ENCODE peak calls at places on chromosomes 2 and 18, in nine cellular contexts. B is colonic mucosa, W is SK-N-SH, G is cardiac muscle cell, H is psoas muscle, S is PC-9, Q is uterus, I is K562, P is HCT116. D is an unnamed sample.
A peak's percentile ranks its signal among the peaks of the same experiment; 100 is the strongest.

GRCh38 chr2:164066095-164066494 is 330.3 kb upstream of the FIGN start:
- DNase-seq in B (no peak), W (no peak), G (no peak), H (no peak), S (no peak), Q (no peak), I (no peak), P (no peak), D (no peak)

GRCh38 chr2:75559633-75560021 is 1.1 kb downstream of the EVA1A start:
- DNase-seq in B (no peak), W (no peak), G (peak; percentile 2), H (no peak), S (peak; percentile 6), Q (no peak), I (no peak), P (no peak), D (peak; percentile 27)

GRCh38 chr2:72579595-72580180 is 246.1 kb downstream of the EXOC6B start:
- DNase-seq in B (no peak), W (peak; percentile 27), G (peak; percentile 78), H (no peak), S (peak; percentile 58), Q (no peak), I (peak; percentile 62), P (peak; percentile 26), D (no peak)

GRCh38 chr2:19251554-19251953 is 106.9 kb downstream of the OSR1 start:
- DNase-seq in B (no peak), W (no peak), G (peak; percentile 78), H (no peak), S (no peak), Q (no peak), I (no peak), P (no peak), D (no peak)

GRCh38 chr2:133641497-133641896 is 73.2 kb upstream of the NCKAP5 start:
- DNase-seq in B (peak; percentile 20), W (no peak), G (no peak), H (no peak), S (peak; percentile 55), Q (no peak), I (no peak), P (peak; percentile 55), D (peak; percentile 29)

GRCh38 chr2:62857139-62857931 is 151.8 kb downstream of the EHBP1 start:
- DNase-seq in B (no peak), W (no peak), G (no peak), H (no peak), S (no peak), Q (no peak), I (no peak), P (no peak), D (no peak)

GRCh38 chr2:69381337-69381737 is 5.7 kb downstream of the GFPT1 start:
- DNase-seq in B (no peak), W (no peak), G (peak; percentile 64), H (no peak), S (peak; percentile 74), Q (no peak), I (peak; percentile 83), P (no peak), D (no peak)

GRCh38 chr2:40809156-40809555 is 357.3 kb upstream of the SLC8A1 start:
- DNase-seq in B (no peak), W (no peak), G (no peak), H (no peak), S (no peak), Q (no peak), I (no peak), P (no peak), D (no peak)

GRCh38 chr2:237704476-237705224 is 77.3 kb downstream of the LRRFIP1 start:
- DNase-seq in B (no peak), W (no peak), G (peak; percentile 48), H (no peak), S (no peak), Q (no peak), I (no peak), P (no peak), D (no peak)

GRCh38 chr2:38178556-38179419 is 102.8 kb upstream of the CYP1B1 start:
- DNase-seq in B (no peak), W (no peak), G (peak; percentile 93), H (no peak), S (peak; percentile 73), Q (peak; percentile 52), I (no peak), P (no peak), D (no peak)

GRCh38 chr2:105396254-105397024 is 2.4 kb downstream of the FHL2 start:
- DNase-seq in B (peak; percentile 75), W (no peak), G (peak; percentile 87), H (peak; percentile 71), S (peak; percentile 99), Q (peak; percentile 59), I (peak; percentile 79), P (peak; percentile 95), D (no peak)

GRCh38 chr2:205283721-205284270 is 398.5 kb upstream of the NRP2 start:
- DNase-seq in B (no peak), W (no peak), G (no peak), H (no peak), S (no peak), Q (no peak), I (no peak), P (no peak), D (no peak)

GRCh38 chr2:27796991-27797752 is 25.7 kb downstream of the MRPL33 start:
- DNase-seq in B (no peak), W (no peak), G (peak; percentile 41), H (peak; percentile 73), S (no peak), Q (no peak), I (no peak), P (no peak), D (no peak)

GRCh38 chr2:120466704-120467054 is 120.7 kb downstream of the INHBB start:
- DNase-seq in B (no peak), W (no peak), G (no peak), H (no peak), S (no peak), Q (no peak), I (no peak), P (no peak), D (no peak)

GRCh38 chr18:74929110-74929509 is 279.8 kb downstream of the PTGR3 start:
- DNase-seq in B (no peak), W (peak; percentile 25), G (no peak), H (peak; percentile 16), S (no peak), Q (peak; percentile 20), I (no peak), P (no peak), D (no peak)

GRCh38 chr2:72006188-72006736 is 141.4 kb downstream of the CYP26B1 start:
- DNase-seq in B (no peak), W (no peak), G (no peak), H (no peak), S (no peak), Q (no peak), I (no peak), P (no peak), D (peak; percentile 22)

GRCh38 chr2:11891591-11891990 is 145.2 kb downstream of the LPIN1 start:
- DNase-seq in B (no peak), W (no peak), G (no peak), H (no peak), S (no peak), Q (no peak), I (no peak), P (no peak), D (peak; percentile 15)
- H3K9me3 ChIP-seq in B (no peaks in the 10 kb centered on the region), W (peaks cover 20% of the 10 kb centered on the region), G (no peaks in the 10 kb centered on the region), H (peaks cover 14% of the 10 kb centered on the region), S (peaks cover 13% of the 10 kb centered on the region), Q (no peaks in the 10 kb centered on the region), I (peaks cover 3% of the 10 kb centered on the region), P (peaks cover 7% of the 10 kb centered on the region), D (peaks cover 6% of the 10 kb centered on the region)

GRCh38 chr18:66548747-66549146 is 55.1 kb downstream of the CDH19 start:
- DNase-seq in B (no peak), W (peak; percentile 6), G (peak; percentile 2), H (no peak), S (no peak), Q (no peak), I (no peak), P (no peak), D (no peak)
- TF ChIP-seq CTCF in B (no peak), W (peak; percentile 44), G (no peak), H (no peak), S (no peak), Q (no peak), I (no peak), P (no peak), D (no peak)

GRCh38 chr2:161238264-161238558 is 70.0 kb upstream of the PSMD14 start:
- DNase-seq in B (no peak), W (no peak), G (peak; percentile 9), H (no peak), S (no peak), Q (no peak), I (no peak), P (no peak), D (no peak)

GRCh38 chr2:161238559-161239415 is 69.4 kb upstream of the PSMD14 start:
- DNase-seq in B (peak; percentile 74), W (peak; percentile 80), G (peak; percentile 75), H (peak; percentile 55), S (no peak), Q (peak; percentile 46), I (no peak), P (no peak), D (peak; percentile 48)

GRCh38 chr2:161234627-161235026 is 73.6 kb upstream of the PSMD14 start:
- DNase-seq in B (no peak), W (no peak), G (no peak), H (no peak), S (no peak), Q (no peak), I (no peak), P (no peak), D (no peak)

GRCh38 chr2:161239416-161240109 is 68.7 kb upstream of the PSMD14 start:
- DNase-seq in B (no peak), W (no peak), G (no peak), H (no peak), S (no peak), Q (no peak), I (no peak), P (no peak), D (no peak)

GRCh38 chr2:161237397-161238263 is 70.6 kb upstream of the PSMD14 start:
- DNase-seq in B (peak; percentile 60), W (peak; percentile 78), G (peak; percentile 58), H (peak; percentile 71), S (no peak), Q (peak; percentile 63), I (no peak), P (no peak), D (no peak)
- H3K4me1 ChIP-seq in B (no peaks in the 10 kb centered on the region), W (peaks cover 11% of the 10 kb centered on the region), G (peaks cover 8% of the 10 kb centered on the region), H (no peaks in the 10 kb centered on the region), S (no peaks in the 10 kb centered on the region), Q (no peaks in the 10 kb centered on the region), I (no peaks in the 10 kb centered on the region), P (no peaks in the 10 kb centered on the region), D (peaks cover 6% of the 10 kb centered on the region)

GRCh38 chr2:39361511-39361910 is 75.6 kb downstream of the MAP4K3 start:
- DNase-seq in B (no peak), W (no peak), G (no peak), H (no peak), S (no peak), Q (no peak), I (no peak), P (no peak), D (no peak)
- H3K9me3 ChIP-seq in B (no peaks in the 10 kb centered on the region), W (peaks cover 23% of the 10 kb centered on the region), G (peaks cover 3% of the 10 kb centered on the region), H (peaks cover 19% of the 10 kb centered on the region), S (peaks cover 28% of the 10 kb centered on the region), Q (no peaks in the 10 kb centered on the region), I (peaks cover 25% of the 10 kb centered on the region), P (peaks cover 31% of the 10 kb centered on the region), D (peaks cover 7% of the 10 kb centered on the region)